ENCODE peak calls at places on chromosomes 11 and 22, in eight cellular contexts. One of them, this sample, is unnamed.

GRCh38 chr11:67435031-67435726 is 2.3 kb downstream of the PTPRCAP start:
- DNase-seq in SW 1271: no peak
- DNase-seq in GM23248: no peak
- DNase-seq in esophagus squamous epithelium: no peak
- DNase-seq in neural crest cell: no peak
- DNase-seq in nephron progenitor cell: no peak
- DNase-seq in hippocampal formation: no peak
- DNase-seq in tibial artery: no peak
- DNase-seq in this sample: no peak

GRCh38 chr11:67157691-67158090 is 38.6 kb downstream of the KDM2A start:
- DNase-seq in SW 1271: no peak
- DNase-seq in GM23248: no peak
- DNase-seq in esophagus squamous epithelium: no peak
- DNase-seq in hippocampal formation: no peak
- DNase-seq in tibial artery: no peak
- DNase-seq in nephron progenitor cell: no peak
- DNase-seq in neural crest cell: no peak
- DNase-seq in this sample: no peak

GRCh38 chr11:113193077-113193476 is 121.3 kb upstream of the TTC12 start:
- DNase-seq in neural crest cell: no peak
- DNase-seq in tibial artery: no peak
- DNase-seq in hippocampal formation: no peak
- DNase-seq in GM23248: peak; percentile 34
- DNase-seq in nephron progenitor cell: no peak
- DNase-seq in SW 1271: no peak
- DNase-seq in esophagus squamous epithelium: no peak
- DNase-seq in this sample: peak; percentile 8

GRCh38 chr11:12288934-12289666 is 88.3 kb upstream of the PARVA start:
- DNase-seq in esophagus squamous epithelium: no peak
- DNase-seq in tibial artery: no peak
- DNase-seq in nephron progenitor cell: no peak
- DNase-seq in neural crest cell: no peak
- DNase-seq in hippocampal formation: no peak
- DNase-seq in GM23248: no peak
- DNase-seq in SW 1271: no peak
- DNase-seq in this sample: no peak

GRCh38 chr22:39317084-39317755 is 2.2 kb downstream of the RPL3 start:
- DNase-seq in GM23248: peak; percentile 55
- DNase-seq in nephron progenitor cell: no peak
- DNase-seq in SW 1271: peak; percentile 26
- DNase-seq in neural crest cell: no peak
- DNase-seq in hippocampal formation: no peak
- DNase-seq in esophagus squamous epithelium: no peak
- DNase-seq in tibial artery: no peak
- DNase-seq in this sample: peak; percentile 64

GRCh38 chr11:117834838-117835443 is 10.4 kb upstream of the FXYD2 start:
- DNase-seq in SW 1271: no peak
- DNase-seq in GM23248: no peak
- DNase-seq in hippocampal formation: no peak
- DNase-seq in esophagus squamous epithelium: no peak
- DNase-seq in nephron progenitor cell: no peak
- DNase-seq in tibial artery: peak; percentile 39
- DNase-seq in neural crest cell: no peak
- DNase-seq in this sample: no peak

GRCh38 chr11:46200537-46201281 is 76.8 kb upstream of the CREB3L1 start:
- DNase-seq in esophagus squamous epithelium: no peak
- DNase-seq in tibial artery: no peak
- DNase-seq in nephron progenitor cell: no peak
- DNase-seq in SW 1271: no peak
- DNase-seq in neural crest cell: no peak
- DNase-seq in GM23248: peak; percentile 83
- DNase-seq in hippocampal formation: no peak
- DNase-seq in this sample: no peak

GRCh38 chr11:111035746-111036145 is 209.8 kb upstream of the POU2AF2 start:
- DNase-seq in SW 1271: no peak
- DNase-seq in hippocampal formation: no peak
- DNase-seq in GM23248: no peak
- DNase-seq in esophagus squamous epithelium: no peak
- DNase-seq in nephron progenitor cell: no peak
- DNase-seq in neural crest cell: no peak
- DNase-seq in tibial artery: no peak
- DNase-seq in this sample: no peak

GRCh38 chr11:33063326-33063775 is 24.0 kb downstream of the TCP11L1 start:
- DNase-seq in hippocampal formation: no peak
- DNase-seq in nephron progenitor cell: no peak
- DNase-seq in SW 1271: no peak
- DNase-seq in esophagus squamous epithelium: no peak
- DNase-seq in neural crest cell: no peak
- DNase-seq in tibial artery: no peak
- DNase-seq in GM23248: peak; percentile 85
- DNase-seq in this sample: no peak

GRCh38 chr22:38032681-38033521 is 24.3 kb upstream of the PICK1 start:
- DNase-seq in neural crest cell: no peak
- DNase-seq in esophagus squamous epithelium: no peak
- DNase-seq in tibial artery: no peak
- DNase-seq in SW 1271: no peak
- DNase-seq in nephron progenitor cell: no peak
- DNase-seq in GM23248: peak; percentile 83
- DNase-seq in hippocampal formation: no peak
- DNase-seq in this sample: peak; percentile 24

GRCh38 chr22:34410111-34410510 is 489.8 kb upstream of the LARGE1 start:
- DNase-seq in tibial artery: no peak
- DNase-seq in esophagus squamous epithelium: no peak
- DNase-seq in GM23248: no peak
- DNase-seq in nephron progenitor cell: no peak
- DNase-seq in neural crest cell: no peak
- DNase-seq in hippocampal formation: no peak
- DNase-seq in SW 1271: no peak
- DNase-seq in this sample: no peak

GRCh38 chr22:25014896-25015755 is 62.6 kb downstream of the KIAA1671 start:
- DNase-seq in hippocampal formation: no peak
- DNase-seq in GM23248: no peak
- DNase-seq in SW 1271: no peak
- DNase-seq in neural crest cell: no peak
- DNase-seq in tibial artery: no peak
- DNase-seq in nephron progenitor cell: no peak
- DNase-seq in esophagus squamous epithelium: no peak
- DNase-seq in this sample: no peak

GRCh38 chr11:27392715-27393114 is 29.7 kb upstream of the CCDC34 start:
- DNase-seq in esophagus squamous epithelium: no peak
- DNase-seq in neural crest cell: no peak
- DNase-seq in GM23248: peak; percentile 67
- DNase-seq in SW 1271: no peak
- DNase-seq in nephron progenitor cell: no peak
- DNase-seq in tibial artery: no peak
- DNase-seq in hippocampal formation: no peak
- DNase-seq in this sample: no peak

GRCh38 chr22:31973739-31974138 is 29.4 kb downstream of the YWHAH start:
- DNase-seq in tibial artery: no peak
- DNase-seq in SW 1271: no peak
- DNase-seq in neural crest cell: no peak
- DNase-seq in hippocampal formation: no peak
- DNase-seq in esophagus squamous epithelium: no peak
- DNase-seq in GM23248: no peak
- DNase-seq in nephron progenitor cell: no peak
- DNase-seq in this sample: peak; percentile 33

GRCh38 chr11:1782831-1783724 is 19.4 kb upstream of the CTSD start:
- DNase-seq in SW 1271: no peak
- DNase-seq in tibial artery: no peak
- DNase-seq in hippocampal formation: no peak
- DNase-seq in neural crest cell: no peak
- DNase-seq in nephron progenitor cell: no peak
- DNase-seq in GM23248: peak; percentile 17
- DNase-seq in esophagus squamous epithelium: no peak
- DNase-seq in this sample: no peak

GRCh38 chr11:68989936-68990606 is 9.3 kb upstream of the MRGPRD start:
- DNase-seq in esophagus squamous epithelium: no peak
- DNase-seq in hippocampal formation: no peak
- DNase-seq in SW 1271: no peak
- DNase-seq in tibial artery: peak; percentile 32
- DNase-seq in GM23248: no peak
- DNase-seq in nephron progenitor cell: no peak
- DNase-seq in neural crest cell: no peak
- DNase-seq in this sample: no peak

GRCh38 chr11:126891556-126892217 is 108.9 kb downstream of the KIRREL3 start:
- DNase-seq in hippocampal formation: no peak
- DNase-seq in GM23248: peak; percentile 80
- DNase-seq in tibial artery: no peak
- DNase-seq in esophagus squamous epithelium: no peak
- DNase-seq in SW 1271: no peak
- DNase-seq in neural crest cell: no peak
- DNase-seq in nephron progenitor cell: no peak
- DNase-seq in this sample: no peak

GRCh38 chr11:72924568-72925190 is 110.5 kb downstream of the ATG16L2 start:
- DNase-seq in SW 1271: peak; percentile 61
- DNase-seq in GM23248: peak; percentile 68
- DNase-seq in tibial artery: no peak
- DNase-seq in nephron progenitor cell: no peak
- DNase-seq in esophagus squamous epithelium: no peak
- DNase-seq in neural crest cell: no peak
- DNase-seq in hippocampal formation: no peak
- DNase-seq in this sample: no peak

GRCh38 chr22:24434472-24435322 is 7.3 kb downstream of the ADORA2A start:
- DNase-seq in esophagus squamous epithelium: peak; percentile 44
- DNase-seq in tibial artery: peak; percentile 61
- DNase-seq in GM23248: peak; percentile 43
- DNase-seq in hippocampal formation: no peak
- DNase-seq in SW 1271: no peak
- DNase-seq in neural crest cell: no peak
- DNase-seq in nephron progenitor cell: no peak
- DNase-seq in this sample: no peak

GRCh38 chr11:124725719-124726105 is 14.0 kb upstream of the NRGN start:
- DNase-seq in GM23248: peak; percentile 63
- DNase-seq in tibial artery: no peak
- DNase-seq in esophagus squamous epithelium: no peak
- DNase-seq in hippocampal formation: no peak
- DNase-seq in SW 1271: no peak
- DNase-seq in nephron progenitor cell: no peak
- DNase-seq in neural crest cell: no peak
- DNase-seq in this sample: no peak

GRCh38 chr11:123783536-123783935 is 22.6 kb downstream of the OR6M1 start:
- DNase-seq in esophagus squamous epithelium: no peak
- DNase-seq in hippocampal formation: no peak
- DNase-seq in SW 1271: no peak
- DNase-seq in GM23248: no peak
- DNase-seq in nephron progenitor cell: no peak
- DNase-seq in neural crest cell: no peak
- DNase-seq in tibial artery: no peak
- DNase-seq in this sample: no peak

GRCh38 chr22:22751043-22751603 is 106.7 kb downstream of the GGTLC2 start:
- DNase-seq in neural crest cell: no peak
- DNase-seq in GM23248: no peak
- DNase-seq in hippocampal formation: no peak
- DNase-seq in tibial artery: peak; percentile 21
- DNase-seq in nephron progenitor cell: no peak
- DNase-seq in esophagus squamous epithelium: no peak
- DNase-seq in SW 1271: no peak
- DNase-seq in this sample: no peak

GRCh38 chr11:81907996-81908395 is 825.7 kb downstream of the FAM181B start:
- DNase-seq in tibial artery: no peak
- DNase-seq in nephron progenitor cell: no peak
- DNase-seq in hippocampal formation: no peak
- DNase-seq in esophagus squamous epithelium: no peak
- DNase-seq in neural crest cell: no peak
- DNase-seq in GM23248: peak; percentile 21
- DNase-seq in SW 1271: no peak
- DNase-seq in this sample: no peak

GRCh38 chr11:1162498-1163311 is 5.0 kb downstream of the MUC5AC start:
- DNase-seq in SW 1271: no peak
- DNase-seq in tibial artery: peak; percentile 59
- DNase-seq in hippocampal formation: no peak
- DNase-seq in esophagus squamous epithelium: no peak
- DNase-seq in nephron progenitor cell: no peak
- DNase-seq in neural crest cell: no peak
- DNase-seq in GM23248: no peak
- DNase-seq in this sample: no peak

GRCh38 chr11:48193876-48194275 is 22.7 kb upstream of the OR4B1 start:
- DNase-seq in nephron progenitor cell: no peak
- DNase-seq in esophagus squamous epithelium: no peak
- DNase-seq in tibial artery: no peak
- DNase-seq in hippocampal formation: no peak
- DNase-seq in SW 1271: no peak
- DNase-seq in GM23248: peak; percentile 77
- DNase-seq in neural crest cell: no peak
- DNase-seq in this sample: no peak

GRCh38 chr22:17974703-17975372 is 49.5 kb downstream of the MICAL3 start:
- DNase-seq in neural crest cell: no peak
- DNase-seq in SW 1271: no peak
- DNase-seq in esophagus squamous epithelium: no peak
- DNase-seq in tibial artery: no peak
- DNase-seq in hippocampal formation: no peak
- DNase-seq in nephron progenitor cell: no peak
- DNase-seq in GM23248: no peak
- DNase-seq in this sample: no peak

GRCh38 chr11:92253945-92254344 is 29.3 kb downstream of the FAT3 start:
- DNase-seq in hippocampal formation: no peak
- DNase-seq in GM23248: peak; percentile 26
- DNase-seq in esophagus squamous epithelium: no peak
- DNase-seq in nephron progenitor cell: no peak
- DNase-seq in SW 1271: no peak
- DNase-seq in tibial artery: no peak
- DNase-seq in neural crest cell: no peak
- DNase-seq in this sample: no peak

GRCh38 chr11:118108513-118108912 is 21.8 kb upstream of the SMIM35 start:
- DNase-seq in GM23248: no peak
- DNase-seq in tibial artery: no peak
- DNase-seq in nephron progenitor cell: no peak
- DNase-seq in SW 1271: no peak
- DNase-seq in hippocampal formation: no peak
- DNase-seq in neural crest cell: no peak
- DNase-seq in esophagus squamous epithelium: no peak
- DNase-seq in this sample: no peak

GRCh38 chr11:17542249-17542648 is 2.0 kb downstream of the USH1C start:
- DNase-seq in esophagus squamous epithelium: no peak
- DNase-seq in neural crest cell: no peak
- DNase-seq in GM23248: no peak
- DNase-seq in SW 1271: no peak
- DNase-seq in tibial artery: peak; percentile 38
- DNase-seq in nephron progenitor cell: no peak
- DNase-seq in hippocampal formation: no peak
- DNase-seq in this sample: peak; percentile 48

GRCh38 chr11:7570938-7571337 is 57.1 kb downstream of the PPFIBP2 start:
- DNase-seq in hippocampal formation: no peak
- DNase-seq in SW 1271: no peak
- DNase-seq in esophagus squamous epithelium: no peak
- DNase-seq in neural crest cell: no peak
- DNase-seq in nephron progenitor cell: no peak
- DNase-seq in tibial artery: no peak
- DNase-seq in GM23248: no peak
- DNase-seq in this sample: no peak

GRCh38 chr11:789951-790350 is at the start of gene CEND1:
- DNase-seq in hippocampal formation: peak; percentile 16
- DNase-seq in neural crest cell: no peak
- DNase-seq in esophagus squamous epithelium: no peak
- DNase-seq in SW 1271: peak; percentile 14
- DNase-seq in GM23248: peak; percentile 82
- DNase-seq in tibial artery: no peak
- DNase-seq in nephron progenitor cell: peak; percentile 65
- DNase-seq in this sample: no peak

GRCh38 chr11:69260622-69261021 is 33.3 kb upstream of the MYEOV start:
- DNase-seq in SW 1271: no peak
- DNase-seq in tibial artery: peak; percentile 3
- DNase-seq in esophagus squamous epithelium: no peak
- DNase-seq in hippocampal formation: no peak
- DNase-seq in GM23248: no peak
- DNase-seq in neural crest cell: no peak
- DNase-seq in nephron progenitor cell: no peak
- DNase-seq in this sample: no peak